ENCODE peak calls at places on chromosomes 7 and 10, in seven cellular contexts. X is astrocyte of the spinal cord, Q is heart right ventricle, D is ascending aorta, Z is A549, N is K562, V is AG09309. E is an unnamed sample.

GRCh38 chr10:48496831-48497792 is 107.8 kb downstream of the ARHGAP22 start:
- DNase-seq in V (peak; percentile 33), D (peak; percentile 49), Z (no peak), X (peak; percentile 76), N (no peak), Q (no peak), E (peak; percentile 71)

GRCh38 chr10:103125323-103126267 is 67.5 kb downstream of the NT5C2 start:
- DNase-seq in N (peak; percentile 15), Q (no peak), D (no peak), X (peak; percentile 27), Z (no peak), V (no peak), E (peak; percentile 53)

GRCh38 chr10:60820093-60820769 is 42.0 kb downstream of the CDK1 start:
- DNase-seq in Q (no peak), N (no peak), V (peak; percentile 78), Z (peak; percentile 44), D (no peak), X (peak; percentile 88), E (peak; percentile 41)

GRCh38 chr7:46352335-46352954 is 431.4 kb upstream of the IGFBP3 start:
- DNase-seq in Z (peak; percentile 79), D (no peak), X (peak; percentile 71), N (no peak), Q (peak; percentile 53), V (peak; percentile 23), E (peak; percentile 76)

GRCh38 chr10:50417906-50418697 is 166.8 kb upstream of the ASAH2 start:
- DNase-seq in N (peak; percentile 77), Q (peak; percentile 70), Z (peak; percentile 92), X (peak; percentile 89), D (peak; percentile 79), V (peak; percentile 44), E (peak; percentile 94)

GRCh38 chr10:119493155-119493554 is 49.4 kb downstream of the RGS10 start:
- DNase-seq in N (no peak), Q (no peak), V (no peak), Z (no peak), X (no peak), D (no peak), E (no peak)

GRCh38 chr10:67666416-67667043 is 29.5 kb downstream of the CTNNA3 start:
- DNase-seq in D (no peak), N (peak; percentile 38), Z (peak; percentile 72), V (peak; percentile 1), X (peak; percentile 29), Q (no peak), E (peak; percentile 48)

GRCh38 chr7:105978035-105978434 is 15.0 kb downstream of the CDHR3 start:
- DNase-seq in V (no peak), N (no peak), D (no peak), Z (no peak), Q (peak; percentile 49), X (no peak), E (no peak)

GRCh38 chr10:1178506-1178905 is 122.3 kb downstream of the WDR37 start:
- DNase-seq in N (no peak), V (no peak), X (no peak), D (no peak), Q (no peak), Z (no peak), E (no peak)

GRCh38 chr10:1180836-1181235 is 124.7 kb downstream of the WDR37 start:
- DNase-seq in D (no peak), Z (no peak), N (no peak), Q (no peak), X (no peak), V (no peak), E (no peak)

GRCh38 chr10:1179346-1180070 is 123.3 kb downstream of the WDR37 start:
- DNase-seq in D (no peak), V (no peak), N (no peak), X (no peak), Z (no peak), Q (no peak), E (no peak)

GRCh38 chr10:1182280-1183032 is 126.3 kb downstream of the WDR37 start:
- DNase-seq in X (no peak), N (no peak), Q (no peak), V (no peak), Z (no peak), D (no peak), E (no peak)

DNA sequence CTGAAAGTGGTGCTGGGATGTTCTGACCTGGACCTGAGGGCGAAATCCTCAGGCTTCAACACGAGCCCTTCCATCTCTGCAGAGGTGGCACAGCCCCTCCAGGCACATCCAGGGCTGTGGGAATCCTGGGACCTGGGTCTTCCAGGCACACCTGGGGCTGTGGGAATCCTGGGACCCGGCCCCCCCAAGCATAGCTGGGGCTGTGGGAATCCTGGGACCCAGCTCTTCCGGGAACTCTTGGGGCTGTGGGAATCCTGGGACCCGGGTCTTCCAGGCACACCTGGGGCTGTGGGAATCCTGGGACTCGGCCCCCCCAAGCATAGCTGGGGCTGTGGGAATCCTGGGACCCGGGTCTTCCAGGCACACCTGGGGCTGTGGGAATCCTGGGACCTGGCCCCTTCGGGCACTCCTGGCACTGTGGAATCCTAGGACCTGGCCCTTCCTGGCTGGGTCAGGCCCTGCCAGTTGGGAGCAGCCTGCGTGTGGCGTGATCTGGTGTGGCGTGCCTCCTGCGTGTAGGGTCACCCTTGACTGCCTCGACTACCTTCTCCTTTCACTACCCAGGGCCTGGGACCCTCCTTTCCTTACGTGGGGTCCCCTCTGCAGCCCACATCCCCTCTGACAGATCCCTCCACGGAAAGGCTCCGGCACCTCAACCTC is 124.0 kb downstream of the WDR37 start:
- DNase-seq in Q (no peak), D (no peak), N (no peak), X (no peak), V (no peak), Z (no peak), E (no peak)
- TF ChIP-seq CTCF in Q (no peak), D (no peak), N (no peak), X (no peak), V (no peak), Z (no peak), E (no peak)

GRCh38 chr7:128151646-128152045 is 89.4 kb upstream of the LEP start:
- DNase-seq in V (no peak), Z (no peak), N (no peak), X (no peak), Q (no peak), D (no peak), E (no peak)

GRCh38 chr7:128150223-128150622 is 90.9 kb upstream of the LEP start:
- DNase-seq in X (no peak), Z (no peak), N (no peak), V (no peak), Q (no peak), D (no peak), E (no peak)

GRCh38 chr7:128152721-128153120 is 88.4 kb upstream of the LEP start:
- DNase-seq in D (no peak), Q (no peak), V (no peak), X (no peak), N (no peak), Z (no peak), E (no peak)

GRCh38 chr7:128145191-128145590 is 95.9 kb upstream of the LEP start:
- DNase-seq in Q (no peak), Z (no peak), D (no peak), N (no peak), V (no peak), X (no peak), E (no peak)

GRCh38 chr7:128148676-128149075 is 92.4 kb upstream of the LEP start:
- DNase-seq in V (no peak), Q (no peak), N (no peak), Z (no peak), D (no peak), X (no peak), E (no peak)
- H3K4me3 ChIP-seq in V (no peak overlapping the region), Q (no peak overlapping the region), N (no peak overlapping the region), Z (no peak overlapping the region), D (no peak overlapping the region), X (no peak overlapping the region), E (no peak overlapping the region)

GRCh38 chr10:21516270-21517131 is 9.0 kb downstream of the SKIDA1 start:
- DNase-seq in X (peak; percentile 71), V (no peak), Z (peak; percentile 63), D (peak; percentile 78), Q (peak; percentile 51), N (peak; percentile 53), E (peak; percentile 67)

GRCh38 chr10:21518629-21519321 is 6.7 kb downstream of the SKIDA1 start:
- DNase-seq in D (peak; percentile 61), Q (no peak), V (no peak), X (peak; percentile 61), Z (peak; percentile 33), N (no peak), E (no peak)

GRCh38 chr10:21515581-21516269 is 9.8 kb downstream of the SKIDA1 start:
- DNase-seq in D (no peak), X (peak; percentile 58), V (no peak), N (peak; percentile 20), Q (no peak), Z (no peak), E (no peak)

GRCh38 chr10:21517983-21518628 is 7.4 kb downstream of the SKIDA1 start:
- DNase-seq in D (peak; percentile 54), Z (peak; percentile 42), V (no peak), Q (no peak), X (peak; percentile 83), N (no peak), E (peak; percentile 51)

DNA sequence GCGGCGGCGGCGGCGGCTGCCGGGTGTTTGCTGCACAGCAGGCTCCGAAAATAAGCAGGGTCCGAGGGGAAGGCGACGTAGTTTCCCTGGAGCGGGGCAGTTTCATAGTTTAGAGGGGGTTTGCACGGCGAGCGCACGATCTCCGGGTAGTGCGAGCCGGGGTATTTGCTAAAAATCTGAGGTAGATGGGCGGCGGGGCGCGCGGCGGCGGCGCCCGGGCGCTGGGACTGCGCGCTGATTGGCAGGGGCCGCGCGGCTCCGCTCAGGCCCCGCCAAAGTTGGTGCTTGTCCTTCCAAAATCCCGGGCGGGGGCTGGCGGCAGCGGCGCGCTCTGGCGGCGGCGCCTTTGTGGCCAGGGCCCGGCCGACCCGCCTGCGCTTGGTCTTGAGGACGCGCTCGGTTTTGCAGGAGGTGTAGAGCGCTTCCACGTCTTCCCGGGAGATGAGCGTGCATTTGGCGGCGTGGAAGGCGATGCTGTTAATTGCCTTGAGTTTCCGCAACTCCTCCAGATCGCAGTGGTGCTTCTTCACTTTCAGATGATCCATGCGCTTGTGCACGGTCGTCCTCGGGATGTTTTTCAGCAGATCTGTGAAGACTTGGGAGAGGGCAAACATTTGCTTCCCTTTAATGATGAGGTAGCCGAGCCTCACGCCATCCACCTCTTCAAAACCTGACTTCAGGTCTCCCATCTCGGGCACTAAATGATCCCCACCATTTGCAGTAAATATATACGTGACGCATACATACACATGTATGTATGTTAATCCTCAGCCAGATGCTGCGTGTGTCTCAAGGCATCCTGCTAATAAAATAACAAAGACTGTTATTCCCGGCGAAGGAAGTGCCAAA is 8.1 kb downstream of the SKIDA1 start:
- DNase-seq in N (peak; percentile 77), Z (peak; percentile 79), D (peak; percentile 85), Q (peak; percentile 59), V (no peak), X (peak; percentile 68), E (peak; percentile 51)
- TF ChIP-seq CTCF in N (peak; percentile 21), Z (peak; percentile 14), D (no peak), Q (peak; percentile 37), V (no peak), X (no peak), E (no peak)

DNA sequence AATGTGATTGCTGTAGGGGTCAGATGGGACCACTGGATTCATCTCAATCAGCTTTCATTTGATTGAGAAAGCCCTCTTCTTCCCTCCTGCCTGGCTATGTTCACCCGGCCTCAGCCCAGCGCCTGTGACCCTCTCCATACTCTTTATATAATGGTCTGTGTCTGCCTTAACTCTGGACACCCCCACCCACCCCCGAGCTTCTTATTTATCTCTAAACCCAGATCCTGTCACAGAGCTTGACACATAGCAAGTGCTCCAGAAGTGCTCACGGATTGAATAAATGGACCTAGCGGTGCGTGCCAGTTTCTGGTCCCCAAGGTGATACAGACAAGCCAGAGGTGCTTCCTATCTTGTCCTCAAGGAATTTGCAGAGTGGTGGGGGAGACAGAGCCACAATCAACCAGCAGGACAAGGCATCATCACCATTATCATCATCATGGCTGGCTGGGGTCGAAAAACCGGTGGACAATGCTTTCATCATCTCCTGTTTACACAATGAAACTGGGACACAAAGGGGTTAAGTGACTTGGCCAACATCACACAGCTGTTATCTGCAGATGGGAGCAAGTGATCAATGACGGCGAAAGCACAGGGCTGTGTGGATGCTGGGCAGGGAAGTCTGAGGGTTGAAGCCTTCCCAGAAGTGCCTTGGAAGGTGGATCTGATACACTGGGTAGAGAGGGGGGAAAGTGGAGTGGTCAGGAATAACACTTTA is 2.2 kb upstream of the LOXL4 start:
- DNase-seq in V (no peak), Z (no peak), Q (no peak), N (no peak), D (peak; percentile 62), X (no peak), E (no peak)
- H3K4me3 ChIP-seq in V (no peak overlapping the region), Z (no peak overlapping the region), Q (no peak overlapping the region), N (no peak overlapping the region), D (peak overlapping the region; percentile 32), X (no peak overlapping the region), E (no peak overlapping the region)